ENCODE peak calls at places on chromosomes 5 and 9, in four cellular contexts. R, T, B and Z are unnamed samples.

GRCh38 chr9:127776919-127777280 is 1.6 kb downstream of the SH2D3C start:
- DNase-seq in R (no peak), T (no peak), B (no peak), Z (no peak)

GRCh38 chr5:149702953-149703646 is 27.0 kb upstream of the PPARGC1B start:
- DNase-seq in R (no peak), T (peak; percentile 92), B (no peak), Z (no peak)

GRCh38 chr5:138754699-138755057 is 1.5 kb downstream of the CTNNA1 start:
- DNase-seq in R (no peak), T (no peak), B (no peak), Z (no peak)

GRCh38 chr9:33225319-33226152 is 14.4 kb upstream of the SPINK4 start:
- DNase-seq in R (no peak), T (peak; percentile 27), B (no peak), Z (peak; percentile 57)

GRCh38 chr5:91103353-91104061 is 279.6 kb downstream of the ARRDC3 start:
- DNase-seq in R (no peak), T (no peak), B (no peak), Z (no peak)

GRCh38 chr9:135703726-135704125 is 1.7 kb downstream of the KCNT1 start:
- DNase-seq in R (no peak), T (no peak), B (no peak), Z (no peak)

GRCh38 chr9:131734165-131734610 is 5.7 kb downstream of the RAPGEF1 start:
- DNase-seq in R (no peak), T (no peak), B (no peak), Z (no peak)

GRCh38 chr9:83067579-83067978 is 4.6 kb upstream of the RASEF start:
- DNase-seq in R (no peak), T (no peak), B (no peak), Z (no peak)

GRCh38 chr5:54693936-54694510 is 176.5 kb downstream of the SNX18 start:
- DNase-seq in R (no peak), T (no peak), B (no peak), Z (no peak)

GRCh38 chr5:1151316-1151715 is 39.5 kb upstream of the SLC12A7 start:
- DNase-seq in R (no peak), T (no peak), B (no peak), Z (no peak)

GRCh38 chr5:87541033-87541432 is 128.3 kb upstream of the CCNH start:
- DNase-seq in R (no peak), T (no peak), B (no peak), Z (no peak)

GRCh38 chr5:179963375-179963774 is 55.7 kb upstream of the TBC1D9B start:
- DNase-seq in R (no peak), T (no peak), B (no peak), Z (no peak)

GRCh38 chr9:134983094-134983493 is 65.4 kb upstream of the FCN1 start:
- DNase-seq in R (no peak), T (peak; percentile 50), B (peak; percentile 64), Z (no peak)

GRCh38 chr9:33029106-33029788 is 4.2 kb downstream of the DNAJA1 start:
- DNase-seq in R (no peak), T (no peak), B (no peak), Z (peak; percentile 89)

GRCh38 chr5:180646963-180647305 is 2.5 kb downstream of the FLT4 start:
- DNase-seq in R (no peak), T (no peak), B (no peak), Z (no peak)

GRCh38 chr9:99823392-99824377 is 2.0 kb downstream of the NR4A3 start:
- DNase-seq in R (peak; percentile 57), T (peak; percentile 31), B (no peak), Z (no peak)

GRCh38 chr9:133788045-133788818 is 50.1 kb upstream of the SARDH start:
- DNase-seq in R (no peak), T (no peak), B (no peak), Z (no peak)

DNA sequence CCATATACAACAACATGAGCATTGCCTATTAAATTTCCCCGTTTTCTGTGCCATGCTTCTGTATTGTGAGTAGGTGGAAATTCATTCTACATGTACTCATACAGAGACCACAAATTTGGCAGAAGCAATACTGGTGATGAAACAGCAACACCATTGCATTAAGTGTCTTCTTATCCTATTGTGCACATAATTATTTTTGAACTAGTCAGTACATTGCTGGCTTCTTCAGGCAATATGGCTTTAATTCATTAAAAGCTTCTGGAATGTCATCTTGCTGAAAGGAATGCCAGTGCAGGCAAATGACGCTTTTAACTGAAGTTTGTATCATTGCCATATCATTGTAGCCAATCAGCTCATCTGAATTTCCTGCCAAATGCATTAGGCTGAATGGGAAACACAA is 82.6 kb downstream of the KIAA1958 start:
- DNase-seq in R (no peak), T (no peak), B (no peak), Z (no peak)
- TF ChIP-seq KDM1A in R (no peak), T (no peak), B (no peak), Z (no peak)

DNA sequence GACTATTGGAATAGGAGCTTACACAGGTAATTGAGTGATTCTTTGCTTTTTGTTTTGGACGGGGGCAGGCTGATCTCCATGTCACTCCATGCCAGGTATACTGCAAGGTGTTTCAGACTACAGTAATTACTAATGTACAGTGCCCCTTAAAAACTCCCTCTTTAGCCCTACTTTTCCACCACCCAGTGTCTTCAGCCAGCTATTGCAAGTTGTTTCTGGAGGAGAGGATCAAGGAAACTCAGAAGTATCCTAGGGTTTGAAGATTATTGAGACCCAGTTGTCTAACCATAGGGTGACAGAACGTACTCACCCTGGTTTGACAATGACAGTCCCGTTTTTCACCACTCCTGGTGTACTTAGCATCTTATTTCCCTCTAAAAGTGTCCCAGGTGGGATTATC is 13.4 kb downstream of the CFAP95 start:
- DNase-seq in R (no peak), T (no peak), B (no peak), Z (no peak)
- TF ChIP-seq KDM1A in R (no peak), T (no peak), B (no peak), Z (no peak)

DNA sequence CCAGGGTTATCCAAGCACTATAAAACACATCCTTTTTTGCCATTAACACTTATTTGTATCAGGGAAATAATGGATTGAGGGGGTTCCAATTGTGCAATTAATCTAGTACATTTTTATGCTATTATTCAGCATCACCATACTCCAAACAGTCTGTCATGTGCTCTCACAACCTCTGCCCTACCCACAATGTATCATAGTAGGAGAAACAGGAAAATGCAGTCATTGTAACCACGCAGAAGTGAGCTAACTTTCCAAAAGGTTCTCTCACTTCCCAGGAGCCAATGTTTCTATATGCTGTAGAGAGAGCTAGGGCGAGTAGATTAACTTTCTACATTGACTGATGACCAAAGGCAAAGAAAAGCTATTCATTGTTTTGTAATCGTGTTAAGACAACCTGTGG is 29.8 kb downstream of the DAB2 start:
- DNase-seq in R (no peak), T (no peak), B (no peak), Z (no peak)
- TF ChIP-seq KDM1A in R (no peak), T (no peak), B (no peak), Z (no peak)

DNA sequence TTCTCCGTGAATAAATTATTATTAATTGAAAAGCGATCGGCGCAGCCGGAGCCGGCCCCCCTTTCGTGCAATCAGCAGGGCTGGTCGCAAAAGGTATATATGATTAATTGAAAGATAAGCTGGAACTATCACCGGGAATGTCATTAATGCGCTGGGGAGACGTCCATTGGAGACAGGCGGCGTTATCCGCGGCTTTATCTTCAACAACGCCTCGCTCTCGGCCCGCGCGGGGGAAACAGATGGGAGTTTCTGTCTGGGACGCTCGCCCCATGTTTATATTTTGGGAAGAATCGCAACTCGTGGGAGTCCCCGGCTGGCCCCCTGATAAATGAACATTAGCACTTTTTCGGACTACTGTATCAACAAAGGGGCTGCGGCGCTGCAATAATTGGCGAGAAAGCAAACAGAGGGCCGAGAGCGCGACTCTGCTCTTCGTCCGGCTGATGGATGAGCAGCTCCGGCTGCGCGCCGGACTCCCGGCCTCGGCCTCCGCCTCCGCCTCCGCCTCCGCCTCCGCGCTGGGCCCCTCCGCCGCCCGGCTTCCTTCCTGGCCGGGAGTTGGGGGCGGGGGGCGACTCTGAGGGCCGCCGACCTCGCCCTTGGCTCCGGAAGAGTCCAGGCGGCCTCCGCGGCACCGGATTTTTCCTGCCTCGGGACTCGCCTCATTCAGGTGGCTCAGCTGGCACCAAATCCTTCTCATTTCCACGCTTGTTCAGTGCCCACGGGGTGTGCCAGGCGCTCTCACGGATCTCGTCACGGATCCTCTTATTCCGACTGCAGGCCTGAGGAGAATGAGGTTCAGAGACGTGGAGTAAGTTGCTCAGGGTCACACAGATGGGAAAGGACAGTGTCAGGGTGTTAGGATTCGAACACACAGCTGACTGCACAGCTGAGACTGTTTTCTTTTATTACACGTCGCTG is 3.6 kb upstream of the NKX2-5 start:
- DNase-seq in R (no peak), T (no peak), B (no peak), Z (no peak)
- TF ChIP-seq KDM1A in R (no peak), T (no peak), B (peak; percentile 16), Z (no peak)

GRCh38 chr5:151648988-151649387 is 37.7 kb downstream of the SPARC start:
- DNase-seq in R (no peak), T (no peak), B (no peak), Z (no peak)
- TF ChIP-seq KDM1A in R (no peak), T (no peak), B (no peak), Z (no peak)

GRCh38 chr9:36407122-36407723 is 7.2 kb upstream of the RNF38 start:
- DNase-seq in R (peak; percentile 59), T (peak; percentile 38), B (no peak), Z (peak; percentile 63)
- TF ChIP-seq KDM1A in R (no peak), T (no peak), B (no peak), Z (no peak)

GRCh38 chr9:18463991-18464390 is 10.0 kb upstream of the ADAMTSL1 start:
- DNase-seq in R (no peak), T (no peak), B (no peak), Z (no peak)
- TF ChIP-seq KDM1A in R (no peak), T (no peak), B (no peak), Z (no peak)

GRCh38 chr5:94218374-94218773 is 400.0 kb downstream of the KIAA0825 start:
- DNase-seq in R (no peak), T (no peak), B (no peak), Z (peak; percentile 21)
- TF ChIP-seq KDM1A in R (no peak), T (no peak), B (no peak), Z (no peak)

DNA sequence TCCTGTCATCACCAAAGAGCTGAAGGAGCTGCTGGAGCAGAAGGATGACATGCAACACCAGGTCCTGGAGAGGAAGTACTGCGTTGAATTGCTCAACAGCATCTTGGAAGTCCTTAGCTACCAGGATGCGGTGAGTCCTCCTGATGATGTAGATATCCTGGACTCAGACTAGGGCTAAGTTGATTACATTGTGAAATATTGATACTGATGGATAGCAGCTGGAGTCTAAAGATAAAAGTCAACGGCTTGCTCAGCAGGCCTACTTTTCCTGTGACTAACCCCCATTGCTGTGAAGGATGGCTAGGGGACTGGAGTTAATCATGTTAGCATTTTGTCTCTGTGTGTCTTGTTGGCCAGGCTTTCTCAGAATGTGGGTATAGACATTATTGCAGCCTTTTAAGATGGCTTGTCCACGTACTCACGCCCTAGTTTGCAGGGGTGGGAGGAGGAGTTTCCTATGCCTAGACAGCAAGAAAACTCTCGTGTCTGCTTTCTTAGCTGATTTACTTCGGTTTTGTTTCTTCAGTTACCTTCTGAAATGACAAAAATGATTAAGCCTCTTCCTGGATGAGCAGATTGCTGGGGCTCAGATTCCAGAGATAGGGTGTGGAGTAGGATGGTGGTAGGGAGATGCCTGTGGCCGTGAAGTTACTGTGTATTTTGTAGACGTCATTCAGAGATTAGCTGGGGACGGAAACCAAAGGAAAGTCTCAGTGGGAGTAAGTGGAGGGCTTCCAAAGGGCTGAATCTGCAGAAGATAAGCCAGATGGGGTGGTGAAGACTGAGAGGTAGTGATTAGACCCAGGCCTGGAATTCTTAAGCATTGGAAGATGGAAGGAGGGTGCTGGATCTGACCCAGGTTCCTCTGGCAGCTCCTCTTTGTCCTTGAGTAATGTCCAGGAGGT is 166.3 kb downstream of the DOCK2 start:
- DNase-seq in R (no peak), T (peak; percentile 70), B (no peak), Z (no peak)
- TF ChIP-seq KDM1A in R (no peak), T (peak; percentile 73), B (no peak), Z (no peak)